ENCODE peak calls at places on chromosomes 12 and 14, in six cellular contexts. W, Q, D, N, P and L are unnamed samples.

GRCh38 chr14:92613008-92613658 is 99.6 kb downstream of the RIN3 start:
- DNase-seq in W (no peak), Q (no peak), D (peak; percentile 59), N (no peak), P (peak; percentile 50), L (no peak)

GRCh38 chr14:38867561-38868150 is 235.4 kb downstream of the SEC23A start:
- DNase-seq in W (peak; percentile 59), Q (no peak), D (peak; percentile 25), N (no peak), P (peak; percentile 78), L (peak; percentile 86)

GRCh38 chr14:96100171-96101064 is 61.3 kb downstream of the C14orf132 start:
- DNase-seq in W (peak; percentile 84), Q (peak; percentile 15), D (peak; percentile 81), N (peak; percentile 95), P (peak; percentile 84), L (peak; percentile 64)

GRCh38 chr12:92562063-92562734 is 140.6 kb upstream of the PLEKHG7 start:
- DNase-seq in W (no peak), Q (no peak), D (no peak), N (no peak), P (no peak), L (no peak)

GRCh38 chr12:8011331-8011730 is 21.2 kb upstream of the FOXJ2 start:
- DNase-seq in W (no peak), Q (no peak), D (no peak), N (no peak), P (no peak), L (peak; percentile 76)

GRCh38 chr14:100619382-100620305 is 32.4 kb upstream of the BEGAIN start:
- DNase-seq in W (no peak), Q (no peak), D (peak; percentile 25), N (no peak), P (peak; percentile 4), L (no peak)

GRCh38 chr12:132488127-132489077 is 1.5 kb upstream of the FBRSL1 start:
- DNase-seq in W (no peak), Q (no peak), D (no peak), N (no peak), P (peak; percentile 69), L (no peak)

GRCh38 chr14:54763761-54764160 is 138.9 kb downstream of the GCH1 start:
- DNase-seq in W (no peak), Q (no peak), D (no peak), N (no peak), P (no peak), L (no peak)

GRCh38 chr12:131620520-131620919 is 90.4 kb upstream of the SFSWAP start:
- DNase-seq in W (no peak), Q (no peak), D (peak; percentile 58), N (no peak), P (no peak), L (no peak)

GRCh38 chr14:55142466-55142865 is 13.4 kb downstream of the LGALS3 start:
- DNase-seq in W (no peak), Q (no peak), D (no peak), N (no peak), P (no peak), L (no peak)

GRCh38 chr12:113980537-113981337 is 14.6 kb upstream of the RBM19 start:
- DNase-seq in W (no peak), Q (no peak), D (peak; percentile 57), N (no peak), P (peak; percentile 24), L (peak; percentile 66)

GRCh38 chr12:59668678-59669077 is 72.8 kb downstream of the SLC16A7 start:
- DNase-seq in W (no peak), Q (no peak), D (no peak), N (no peak), P (no peak), L (no peak)

GRCh38 chr14:104743461-104744380 is 9.2 kb upstream of the SIVA1 start:
- DNase-seq in W (no peak), Q (no peak), D (no peak), N (no peak), P (no peak), L (no peak)

GRCh38 chr14:93044601-93045000 is 71.1 kb downstream of the ITPK1 start:
- DNase-seq in W (no peak), Q (no peak), D (no peak), N (no peak), P (no peak), L (no peak)

GRCh38 chr14:52338282-52338681 is 24.2 kb downstream of the PTGER2 start:
- DNase-seq in W (no peak), Q (no peak), D (no peak), N (no peak), P (no peak), L (peak; percentile 73)

GRCh38 chr12:64347630-64348029 is 42.9 kb downstream of the C12orf56 start:
- DNase-seq in W (no peak), Q (no peak), D (no peak), N (no peak), P (no peak), L (no peak)

GRCh38 chr12:12282761-12283160 is 15.9 kb upstream of the LRP6 start:
- DNase-seq in W (no peak), Q (no peak), D (no peak), N (no peak), P (no peak), L (peak; percentile 53)

DNA sequence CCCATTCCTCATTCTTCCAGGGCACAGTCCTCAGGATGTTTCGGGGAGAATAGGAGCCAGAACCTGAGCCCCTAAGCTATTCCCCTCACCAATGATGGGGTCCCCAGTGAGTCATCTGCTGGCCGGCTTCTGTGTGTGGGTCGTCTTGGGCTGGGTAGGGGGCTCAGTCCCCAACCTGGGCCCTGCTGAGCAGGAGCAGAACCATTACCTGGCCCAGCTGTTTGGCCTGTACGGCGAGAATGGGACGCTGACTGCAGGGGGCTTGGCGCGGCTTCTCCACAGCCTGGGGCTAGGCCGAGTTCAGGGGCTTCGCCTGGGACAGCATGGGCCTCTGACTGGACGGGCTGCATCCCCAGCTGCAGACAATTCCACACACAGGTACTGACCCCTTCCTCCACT is 1.3 kb downstream of the SLC39A5 start:
- DNase-seq in W (no peak), Q (no peak), D (no peak), N (no peak), P (no peak), L (no peak)
- H3K4me3 ChIP-seq in W (no peak overlapping the region), Q (no peak overlapping the region), D (no peak overlapping the region), N (no peak overlapping the region), P (no peak overlapping the region), L (no peak overlapping the region)

DNA sequence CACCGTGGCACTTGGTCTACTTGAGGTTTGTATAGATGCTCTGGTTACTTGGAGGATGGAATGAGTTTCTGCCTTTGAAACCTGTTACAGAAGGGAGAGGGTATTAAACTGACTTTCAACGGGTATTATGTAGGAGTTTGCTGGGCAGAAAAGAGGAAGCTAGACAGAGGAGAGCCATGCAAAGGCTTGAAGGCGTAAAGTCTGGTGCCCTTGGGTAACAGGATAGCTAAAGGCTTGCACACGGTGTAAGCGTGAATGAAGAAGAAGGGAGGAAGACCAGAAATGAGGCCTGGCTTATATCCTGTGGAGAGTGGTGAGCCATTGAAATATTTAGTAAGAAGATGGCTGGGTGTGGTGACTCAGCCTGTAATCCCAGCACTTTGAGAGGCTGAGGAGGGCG is 22.5 kb downstream of the SUDS3 start:
- DNase-seq in W (no peak), Q (no peak), D (no peak), N (no peak), P (no peak), L (no peak)
- TF ChIP-seq POLR2AphosphoS5 in W (no peak), Q (no peak), D (no peak), N (no peak), P (no peak), L (no peak)

GRCh38 chr14:75279739-75280447 is 1.3 kb downstream of the FOS start:
- DNase-seq in W (no peak), Q (no peak), D (peak; percentile 34), N (no peak), P (peak; percentile 64), L (no peak)

GRCh38 chr14:75281691-75282000 is 3.0 kb downstream of the FOS start:
- DNase-seq in W (no peak), Q (no peak), D (no peak), N (no peak), P (no peak), L (no peak)

GRCh38 chr14:75280448-75280830 is 1.8 kb downstream of the FOS start:
- DNase-seq in W (no peak), Q (no peak), D (no peak), N (no peak), P (no peak), L (no peak)

GRCh38 chr14:75282166-75282547 is 3.5 kb downstream of the FOS start:
- DNase-seq in W (no peak), Q (no peak), D (no peak), N (no peak), P (peak; percentile 59), L (no peak)

DNA sequence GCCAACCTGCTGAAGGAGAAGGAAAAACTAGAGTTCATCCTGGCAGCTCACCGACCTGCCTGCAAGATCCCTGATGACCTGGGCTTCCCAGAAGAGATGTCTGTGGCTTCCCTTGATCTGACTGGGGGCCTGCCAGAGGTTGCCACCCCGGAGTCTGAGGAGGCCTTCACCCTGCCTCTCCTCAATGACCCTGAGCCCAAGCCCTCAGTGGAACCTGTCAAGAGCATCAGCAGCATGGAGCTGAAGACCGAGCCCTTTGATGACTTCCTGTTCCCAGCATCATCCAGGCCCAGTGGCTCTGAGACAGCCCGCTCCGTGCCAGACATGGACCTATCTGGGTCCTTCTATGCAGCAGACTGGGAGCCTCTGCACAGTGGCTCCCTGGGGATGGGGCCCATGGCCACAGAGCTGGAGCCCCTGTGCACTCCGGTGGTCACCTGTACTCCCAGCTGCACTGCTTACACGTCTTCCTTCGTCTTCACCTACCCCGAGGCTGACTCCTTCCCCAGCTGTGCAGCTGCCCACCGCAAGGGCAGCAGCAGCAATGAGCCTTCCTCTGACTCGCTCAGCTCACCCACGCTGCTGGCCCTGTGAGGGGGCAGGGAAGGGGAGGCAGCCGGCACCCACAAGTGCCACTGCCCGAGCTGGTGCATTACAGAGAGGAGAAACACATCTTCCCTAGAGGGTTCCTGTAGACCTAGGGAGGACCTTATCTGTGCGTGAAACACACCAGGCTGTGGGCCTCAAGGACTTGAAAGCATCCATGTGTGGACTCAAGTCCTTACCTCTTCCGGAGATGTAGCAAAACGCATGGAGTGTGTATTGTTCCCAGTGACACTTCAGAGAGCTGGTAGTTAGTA is 2.4 kb downstream of the FOS start:
- DNase-seq in W (no peak), Q (no peak), D (no peak), N (no peak), P (peak; percentile 58), L (no peak)
- H3K4me3 ChIP-seq in W (peak overlapping the region; percentile 87), Q (no peak overlapping the region), D (no peak overlapping the region), N (peak overlapping the region; percentile 84), P (no peak overlapping the region), L (no peak overlapping the region)

DNA sequence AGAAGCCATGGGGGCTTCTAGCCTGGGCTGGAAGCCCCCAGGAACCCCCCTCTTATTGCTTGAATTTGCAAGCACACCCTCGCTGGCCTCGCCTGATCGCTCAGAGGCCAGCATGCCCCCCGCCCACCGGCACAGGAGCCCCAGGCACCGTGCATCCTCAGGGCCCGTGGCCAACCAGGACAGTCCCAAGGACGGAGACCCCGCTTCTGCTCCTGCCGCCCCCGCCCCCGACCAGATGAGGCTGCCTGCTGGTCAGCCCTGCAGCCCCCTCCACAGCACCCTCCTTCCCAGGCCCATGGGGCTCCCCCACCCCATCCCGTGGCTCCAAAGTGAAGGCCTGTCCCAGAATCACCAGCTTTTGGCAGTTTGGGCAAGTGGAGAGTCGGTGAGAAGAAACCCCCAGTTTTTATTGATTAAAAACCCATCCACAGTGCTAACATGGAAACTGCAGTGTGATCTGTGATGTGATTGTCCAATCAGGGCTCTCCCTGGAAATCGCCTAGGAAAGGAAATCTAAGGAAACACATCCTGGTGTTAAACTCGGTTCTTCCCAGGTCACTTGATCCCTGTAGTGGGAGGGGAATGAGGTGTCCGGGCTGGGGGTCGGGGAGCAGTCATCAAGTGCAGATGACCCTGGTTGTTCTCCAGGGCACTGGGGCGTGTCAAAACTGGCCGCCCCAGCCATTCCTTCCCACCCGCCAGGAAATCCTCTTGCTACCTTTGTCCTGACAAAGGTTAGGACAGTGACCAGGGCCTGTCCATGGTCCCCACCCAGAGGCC is 21.0 kb downstream of the RAB35 start:
- DNase-seq in W (no peak), Q (no peak), D (no peak), N (no peak), P (no peak), L (no peak)
- TF ChIP-seq POLR2AphosphoS5 in W (no peak), Q (no peak), D (no peak), N (no peak), P (no peak), L (no peak)